ENCODE peak calls at places on chromosomes 4 and X, in five cellular contexts. One of them, this sample, is unnamed.

GRCh38 chr4:57037982-57038604 is 59.4 kb downstream of the POLR2B start:
- DNase-seq in suprapubic skin: no peak
- DNase-seq in GM23248: peak; percentile 74
- DNase-seq in aorta: peak; percentile 67
- DNase-seq in NCI-H774: no peak
- DNase-seq in this sample: no peak

GRCh38 chr4:164204434-164204833 is 549.5 kb upstream of the SMIM31 start:
- DNase-seq in NCI-H774: no peak
- DNase-seq in aorta: no peak
- DNase-seq in suprapubic skin: no peak
- DNase-seq in GM23248: peak; percentile 46
- DNase-seq in this sample: no peak

GRCh38 chrX:636971-637659 is 6.5 kb downstream of the SHOX start:
- DNase-seq in GM23248: no peak
- DNase-seq in aorta: no peak
- DNase-seq in suprapubic skin: no peak
- DNase-seq in NCI-H774: no peak
- DNase-seq in this sample: no peak

GRCh38 chr4:119692001-119692400 is 63.4 kb upstream of the PDE5A start:
- DNase-seq in NCI-H774: no peak
- DNase-seq in GM23248: peak; percentile 80
- DNase-seq in aorta: no peak
- DNase-seq in suprapubic skin: no peak
- DNase-seq in this sample: no peak

GRCh38 chr4:137641554-137641953 is 109.3 kb upstream of the PCDH18 start:
- DNase-seq in suprapubic skin: peak; percentile 67
- DNase-seq in NCI-H774: no peak
- DNase-seq in aorta: no peak
- DNase-seq in GM23248: peak; percentile 62
- DNase-seq in this sample: no peak

GRCh38 chr4:68535976-68536375 is 40.1 kb downstream of the UGT2B17 start:
- DNase-seq in suprapubic skin: no peak
- DNase-seq in GM23248: no peak
- DNase-seq in NCI-H774: no peak
- DNase-seq in aorta: no peak
- DNase-seq in this sample: no peak

GRCh38 chr4:8039290-8039689 is 99.6 kb upstream of the AFAP1 start:
- DNase-seq in suprapubic skin: no peak
- DNase-seq in aorta: no peak
- DNase-seq in GM23248: peak; percentile 19
- DNase-seq in NCI-H774: peak; percentile 80
- DNase-seq in this sample: no peak

GRCh38 chr4:107069049-107069448 is 32.9 kb upstream of the DKK2 start:
- DNase-seq in aorta: no peak
- DNase-seq in NCI-H774: no peak
- DNase-seq in suprapubic skin: no peak
- DNase-seq in GM23248: peak; percentile 89
- DNase-seq in this sample: peak; percentile 27

GRCh38 chr4:25346913-25347312 is 30.1 kb upstream of the ANAPC4 start:
- DNase-seq in GM23248: no peak
- DNase-seq in NCI-H774: no peak
- DNase-seq in suprapubic skin: no peak
- DNase-seq in aorta: no peak
- DNase-seq in this sample: no peak

GRCh38 chr4:76558391-76559235 is 123.6 kb downstream of the SHROOM3 start:
- DNase-seq in NCI-H774: no peak
- DNase-seq in aorta: no peak
- DNase-seq in suprapubic skin: no peak
- DNase-seq in GM23248: peak; percentile 47
- DNase-seq in this sample: no peak

GRCh38 chr4:51943221-51943620 is 76.9 kb downstream of the LRRC66 start:
- DNase-seq in aorta: no peak
- DNase-seq in suprapubic skin: no peak
- DNase-seq in GM23248: peak; percentile 30
- DNase-seq in NCI-H774: no peak
- DNase-seq in this sample: no peak

GRCh38 chr4:5036239-5036638 is 15.0 kb upstream of the STK32B start:
- DNase-seq in suprapubic skin: no peak
- DNase-seq in NCI-H774: no peak
- DNase-seq in GM23248: peak; percentile 79
- DNase-seq in aorta: no peak
- DNase-seq in this sample: no peak

GRCh38 chr4:20684852-20685763 is 15.2 kb upstream of the PACRGL start:
- DNase-seq in aorta: no peak
- DNase-seq in NCI-H774: peak; percentile 28
- DNase-seq in suprapubic skin: no peak
- DNase-seq in GM23248: peak; percentile 61
- DNase-seq in this sample: peak; percentile 9

GRCh38 chr4:181523973-181524372 is 719.2 kb upstream of the TENM3 start:
- DNase-seq in GM23248: no peak
- DNase-seq in NCI-H774: no peak
- DNase-seq in aorta: no peak
- DNase-seq in suprapubic skin: no peak
- DNase-seq in this sample: no peak

GRCh38 chr4:186144596-186145569 is 40.4 kb downstream of the FAM149A start:
- DNase-seq in GM23248: peak; percentile 76
- DNase-seq in aorta: peak; percentile 84
- DNase-seq in suprapubic skin: peak; percentile 75
- DNase-seq in NCI-H774: no peak
- DNase-seq in this sample: peak; percentile 53

GRCh38 chr4:54228064-54228527 is 997 bp upstream of the PDGFRA start:
- DNase-seq in suprapubic skin: peak; percentile 83
- DNase-seq in aorta: peak; percentile 84
- DNase-seq in NCI-H774: peak; percentile 70
- DNase-seq in GM23248: peak; percentile 91
- DNase-seq in this sample: peak; percentile 88

This sample was measured in hepatic stellate cell.